ENCODE peak calls at places on chromosomes 6 and 20, in five cellular contexts. R is psoas muscle, W is DND-41, A is endothelial cell of umbilical vein, D is uterus. T is an unnamed sample.
A peak's percentile ranks its signal among the peaks of the same experiment; 100 is the strongest.

GRCh38 chr6:25056130-25056529 is 120.4 kb upstream of the RIPOR2 start:
- DNase-seq in R (no peak), W (peak; percentile 90), D (no peak), A (no peak), T (no peak)

GRCh38 chr20:4951299-4951698 is 50.0 kb downstream of the SLC23A2 start:
- DNase-seq in A (peak; percentile 97), R (no peak), W (no peak), D (peak; percentile 63), T (peak; percentile 24)

GRCh38 chr6:170360476-170360875 is 53.9 kb downstream of the FAM120B start:
- DNase-seq in W (no peak), D (no peak), R (no peak), A (peak; percentile 91), T (no peak)

GRCh38 chr6:151948007-151948745 is 140.7 kb downstream of the ESR1 start:
- DNase-seq in R (no peak), A (no peak), W (peak; percentile 4), D (no peak), T (no peak)

GRCh38 chr6:14441371-14441781 is 323.8 kb downstream of the CD83 start:
- DNase-seq in R (no peak), D (peak; percentile 46), W (no peak), A (no peak), T (no peak)

GRCh38 chr20:17568972-17569471 is 853 bp upstream of the DSTN start:
- DNase-seq in W (no peak), A (peak; percentile 99), D (peak; percentile 97), R (peak; percentile 77), T (peak; percentile 91)

GRCh38 chr20:54431545-54431944 is 43.8 kb upstream of the DOK5 start:
- DNase-seq in A (no peak), W (no peak), D (no peak), R (no peak), T (no peak)

GRCh38 chr6:122308074-122308473 is 91.4 kb upstream of the HSF2 start:
- DNase-seq in A (no peak), D (no peak), W (no peak), R (no peak), T (no peak)

GRCh38 chr6:151870375-151870774 is 62.9 kb downstream of the ESR1 start:
- DNase-seq in D (no peak), R (no peak), W (no peak), A (no peak), T (no peak)

GRCh38 chr20:32210206-32210605 is 2.5 kb downstream of the POFUT1 start:
- DNase-seq in R (no peak), D (no peak), W (no peak), A (no peak), T (no peak)

GRCh38 chr20:19274412-19275015 is 62.1 kb downstream of the SLC24A3 start:
- DNase-seq in D (peak; percentile 63), W (no peak), R (no peak), A (no peak), T (no peak)

DNA sequence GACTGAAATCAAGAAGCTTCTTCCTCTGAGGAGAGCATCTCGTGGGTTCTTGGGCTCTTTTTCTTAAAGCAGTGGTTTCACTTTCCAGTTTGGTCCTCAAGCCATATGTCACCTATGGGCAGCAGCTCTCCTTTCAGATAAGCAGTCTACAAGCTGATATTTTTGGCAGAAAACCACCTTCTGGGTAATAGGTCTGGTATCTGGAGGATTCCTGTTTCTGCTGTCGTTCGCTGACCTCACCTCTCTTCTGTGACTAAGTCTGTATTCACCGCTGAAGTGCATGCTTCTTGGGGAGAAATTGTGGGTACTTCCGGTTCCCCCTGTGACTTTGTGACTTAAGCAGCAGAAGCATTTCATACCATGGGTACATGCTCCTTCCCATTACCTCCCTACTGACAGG is 193.6 kb downstream of the EDN1 start:
- DNase-seq in W (no peak), D (no peak), R (no peak), A (peak; percentile 90), T (no peak)
- H3K27ac ChIP-seq in W (no peak overlapping the region), D (no peak overlapping the region), R (no peak overlapping the region), A (peak overlapping the region; percentile 74), T (no peak overlapping the region)

DNA sequence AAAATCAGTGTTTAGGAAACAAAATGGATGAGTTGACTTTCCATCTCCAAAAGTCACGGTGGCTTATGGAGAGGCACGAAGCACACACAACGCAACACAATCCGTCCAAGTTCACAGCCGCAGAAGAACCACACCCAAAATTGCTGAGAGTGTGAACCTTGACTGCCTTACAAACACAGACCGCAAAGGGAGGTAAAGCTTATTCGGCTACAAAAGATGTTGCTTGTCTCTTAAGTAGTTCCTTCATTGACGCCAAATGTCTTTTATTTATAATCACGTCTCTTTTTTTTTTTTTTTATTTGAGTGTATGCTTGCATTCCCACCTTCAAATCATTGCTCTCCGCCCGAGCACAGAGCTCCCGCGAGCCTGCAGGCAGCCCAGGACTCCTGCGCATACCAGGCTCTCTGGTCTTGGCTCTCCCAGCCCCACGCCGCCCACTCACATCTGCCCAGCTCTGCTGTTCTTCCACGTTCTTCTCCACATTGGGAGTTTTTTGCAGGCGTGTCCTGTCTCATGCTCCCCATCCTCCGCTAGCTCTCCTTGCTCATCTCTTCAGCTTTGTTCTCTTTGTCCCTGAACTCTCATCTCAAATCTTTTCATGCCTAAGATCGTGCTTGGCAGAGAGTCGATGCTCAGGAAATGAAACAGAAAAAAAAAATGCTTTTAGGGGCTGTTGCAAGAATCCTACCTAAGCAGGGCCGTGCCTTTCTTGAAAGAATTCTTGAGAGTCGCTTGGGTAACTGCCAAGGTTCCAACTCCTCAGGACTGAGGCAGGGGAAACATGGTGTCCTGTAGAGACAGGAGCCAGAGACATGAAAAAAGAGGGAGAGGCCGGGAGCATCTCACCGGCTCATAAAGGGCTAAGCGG is 25.8 kb downstream of the LY86 start:
- DNase-seq in D (peak; percentile 55), W (no peak), R (no peak), A (no peak), T (no peak)
- H3K4me1 ChIP-seq in D (no peaks in the 10 kb centered on the region), W (no peaks in the 10 kb centered on the region), R (no peaks in the 10 kb centered on the region), A (no peaks in the 10 kb centered on the region), T (no peaks in the 10 kb centered on the region)

GRCh38 chr20:36525620-36526365 is 15.5 kb upstream of the MYL9 start:
- DNase-seq in D (no peak), W (no peak), R (no peak), A (no peak), T (no peak)

GRCh38 chr20:36523341-36523740 is 18.0 kb upstream of the MYL9 start:
- DNase-seq in A (peak; percentile 24), R (no peak), D (no peak), W (no peak), T (no peak)

GRCh38 chr20:36519012-36519719 is 22.2 kb upstream of the MYL9 start:
- DNase-seq in A (no peak), R (no peak), W (no peak), D (no peak), T (no peak)

GRCh38 chr20:36519944-36520343 is 21.4 kb upstream of the MYL9 start:
- DNase-seq in D (no peak), W (no peak), A (no peak), R (no peak), T (no peak)

DNA sequence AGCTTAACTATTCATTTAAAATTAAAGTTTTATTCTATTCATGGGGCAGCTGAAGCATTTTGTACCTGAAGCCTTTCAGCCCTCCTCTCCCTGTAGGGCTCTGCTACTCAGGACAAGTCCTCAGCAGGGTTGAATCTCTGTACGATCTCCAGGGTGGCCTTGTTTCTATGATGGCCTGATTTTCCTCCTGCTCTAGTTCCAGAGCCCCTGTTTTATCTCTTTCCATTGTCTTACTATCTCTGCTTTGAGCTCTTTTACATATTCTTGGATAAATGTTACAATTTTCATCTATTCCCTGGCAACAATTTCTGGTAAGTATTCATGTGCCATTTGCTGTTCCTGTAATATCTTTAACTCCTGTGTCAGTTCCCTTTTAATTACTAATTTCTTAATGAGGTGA is 19.8 kb upstream of the MYL9 start:
- DNase-seq in W (no peak), R (no peak), D (no peak), A (no peak), T (no peak)
- H3K27ac ChIP-seq in W (no peak overlapping the region), R (no peak overlapping the region), D (peak overlapping the region; percentile 50), A (no peak overlapping the region), T (no peak overlapping the region)

GRCh38 chr6:108576724-108577123 is 16.0 kb downstream of the FOXO3 start:
- DNase-seq in A (no peak), D (no peak), R (no peak), W (no peak), T (no peak)

GRCh38 chr6:108575905-108576494 is 15.3 kb downstream of the FOXO3 start:
- DNase-seq in D (no peak), W (no peak), R (no peak), A (no peak), T (no peak)

GRCh38 chr6:108580645-108581044 is 19.9 kb downstream of the FOXO3 start:
- DNase-seq in R (no peak), A (no peak), D (no peak), W (no peak), T (no peak)

GRCh38 chr6:108578166-108578565 is 17.4 kb downstream of the FOXO3 start:
- DNase-seq in A (no peak), R (no peak), D (no peak), W (no peak), T (no peak)

GRCh38 chr6:108578595-108579038 is 17.9 kb downstream of the FOXO3 start:
- DNase-seq in A (no peak), R (no peak), D (no peak), W (no peak), T (no peak)
- H3K4me1 ChIP-seq in A (peaks cover 19% of the 10 kb centered on the region), R (peaks cover 99% of the 10 kb centered on the region), D (peaks cover 52% of the 10 kb centered on the region), W (peaks cover 51% of the 10 kb centered on the region), T (peaks cover 42% of the 10 kb centered on the region)

GRCh38 chr6:53691667-53692133 is 26.1 kb upstream of the KLHL31 start:
- DNase-seq in A (no peak), W (no peak), D (no peak), R (no peak), T (no peak)
- H3K27ac ChIP-seq in A (no peak overlapping the region), W (no peak overlapping the region), D (no peak overlapping the region), R (peak overlapping the region; percentile 75), T (peak overlapping the region; percentile 26)

GRCh38 chr6:21101694-21102093 is 491.9 kb upstream of the SOX4 start:
- DNase-seq in A (no peak), R (no peak), D (no peak), W (no peak), T (no peak)
- H3K4me1 ChIP-seq in A (no peaks in the 10 kb centered on the region), R (no peaks in the 10 kb centered on the region), D (no peaks in the 10 kb centered on the region), W (peaks cover 8% of the 10 kb centered on the region), T (peaks cover 2% of the 10 kb centered on the region)

GRCh38 chr6:28161410-28162079 is 19.9 kb downstream of the ZKSCAN8 start:
- DNase-seq in R (peak; percentile 75), D (peak; percentile 44), W (peak; percentile 86), A (peak; percentile 16), T (peak; percentile 91)
- H3K27ac ChIP-seq in R (no peak overlapping the region), D (peak overlapping the region; percentile 13), W (peak overlapping the region; percentile 86), A (no peak overlapping the region), T (no peak overlapping the region)

GRCh38 chr6:30747300-30747687 is 2.9 kb upstream of the IER3 start:
- DNase-seq in W (no peak), D (no peak), A (peak; percentile 92), R (no peak), T (no peak)
- H3K4me1 ChIP-seq in W (peaks cover 30% of the 10 kb centered on the region), D (no peaks in the 10 kb centered on the region), A (peaks cover 52% of the 10 kb centered on the region), R (peaks cover 9% of the 10 kb centered on the region), T (peaks cover 6% of the 10 kb centered on the region)

GRCh38 chr20:63612276-63612931 is 14.5 kb downstream of the GMEB2 start:
- DNase-seq in D (no peak), A (no peak), W (no peak), R (no peak), T (no peak)
- H3K27ac ChIP-seq in D (no peak overlapping the region), A (no peak overlapping the region), W (no peak overlapping the region), R (no peak overlapping the region), T (no peak overlapping the region)